ENCODE peak calls at places on chromosomes 5 and 9, in six cellular contexts. M, E, S, P, X and Y are unnamed samples.

GRCh38 chr9:126500600-126501382 is 112.9 kb upstream of the LMX1B start:
- DNase-seq in X (peak), M (peak), S (peak), P (peak), E (peak), Y (peak)

GRCh38 chr9:85212209-85212608 is 529.5 kb downstream of the AGTPBP1 start:
- DNase-seq in P (no peak), M (no peak), S (no peak), X (no peak), E (no peak), Y (no peak)

GRCh38 chr5:39274388-39275085 is 55.2 kb upstream of the FYB1 start:
- DNase-seq in P (no peak), M (no peak), E (no peak), S (no peak), X (no peak), Y (no peak)

GRCh38 chr5:151459680-151460079 is 12.3 kb downstream of the SLC36A1 start:
- DNase-seq in P (no peak), X (no peak), S (no peak), M (no peak), E (no peak), Y (no peak)

GRCh38 chr5:168943999-168944398 is 356.9 kb downstream of the SLIT3 start:
- DNase-seq in M (no peak), S (no peak), X (no peak), E (no peak), P (no peak), Y (no peak)

GRCh38 chr9:115234094-115234493 is 116.1 kb upstream of the TNC start:
- DNase-seq in E (no peak), P (no peak), X (no peak), M (no peak), S (no peak), Y (no peak)

GRCh38 chr5:81080809-81081460 is 120.8 kb downstream of the RASGRF2 start:
- DNase-seq in S (no peak), X (peak), P (no peak), M (no peak), E (no peak), Y (no peak)

GRCh38 chr9:93098236-93098946 is 2.4 kb downstream of the CARD19 start:
- DNase-seq in P (peak), X (peak), M (peak), S (peak), E (no peak), Y (peak)

GRCh38 chr5:144335561-144335960 is 164.9 kb downstream of the KCTD16 start:
- DNase-seq in S (no peak), E (no peak), M (no peak), P (no peak), X (no peak), Y (no peak)

GRCh38 chr9:117247271-117247670 is 167.6 kb downstream of the ASTN2 start:
- DNase-seq in E (no peak), P (no peak), X (no peak), M (no peak), S (no peak), Y (no peak)

GRCh38 chr5:160477266-160477970 is 55.8 kb downstream of the PTTG1 start:
- DNase-seq in S (no peak), P (no peak), X (no peak), E (no peak), M (no peak), Y (no peak)

GRCh38 chr5:10695055-10695649 is 65.9 kb downstream of the DAP start:
- DNase-seq in S (peak), E (no peak), X (peak), P (peak), M (peak), Y (peak)

GRCh38 chr9:10525972-10526371 is 86.8 kb downstream of the PTPRD start:
- DNase-seq in X (no peak), E (no peak), M (no peak), S (no peak), P (no peak), Y (no peak)

GRCh38 chr5:112975721-112976431 is 722 bp upstream of the DCP2 start:
- DNase-seq in E (no peak), P (no peak), S (no peak), X (no peak), M (no peak), Y (no peak)

GRCh38 chr5:38598994-38599611 is 42.7 kb upstream of the LIFR start:
- DNase-seq in S (no peak), M (no peak), E (no peak), P (no peak), X (no peak), Y (no peak)

GRCh38 chr9:93920401-93920800 is 34.8 kb downstream of the BARX1 start:
- DNase-seq in X (no peak), S (no peak), P (no peak), E (no peak), M (no peak), Y (no peak)

GRCh38 chr9:75461188-75461587 is 372.9 kb downstream of the OSTF1 start:
- DNase-seq in M (no peak), X (no peak), P (no peak), S (no peak), E (no peak), Y (no peak)

GRCh38 chr5:172795401-172795977 is 24.5 kb upstream of the DUSP1 start:
- DNase-seq in P (peak), E (no peak), S (peak), X (peak), M (peak), Y (peak)

GRCh38 chr5:86626149-86626548 is 8.4 kb downstream of the COX7C start:
- DNase-seq in E (no peak), P (no peak), S (no peak), M (no peak), X (no peak), Y (no peak)

DNA sequence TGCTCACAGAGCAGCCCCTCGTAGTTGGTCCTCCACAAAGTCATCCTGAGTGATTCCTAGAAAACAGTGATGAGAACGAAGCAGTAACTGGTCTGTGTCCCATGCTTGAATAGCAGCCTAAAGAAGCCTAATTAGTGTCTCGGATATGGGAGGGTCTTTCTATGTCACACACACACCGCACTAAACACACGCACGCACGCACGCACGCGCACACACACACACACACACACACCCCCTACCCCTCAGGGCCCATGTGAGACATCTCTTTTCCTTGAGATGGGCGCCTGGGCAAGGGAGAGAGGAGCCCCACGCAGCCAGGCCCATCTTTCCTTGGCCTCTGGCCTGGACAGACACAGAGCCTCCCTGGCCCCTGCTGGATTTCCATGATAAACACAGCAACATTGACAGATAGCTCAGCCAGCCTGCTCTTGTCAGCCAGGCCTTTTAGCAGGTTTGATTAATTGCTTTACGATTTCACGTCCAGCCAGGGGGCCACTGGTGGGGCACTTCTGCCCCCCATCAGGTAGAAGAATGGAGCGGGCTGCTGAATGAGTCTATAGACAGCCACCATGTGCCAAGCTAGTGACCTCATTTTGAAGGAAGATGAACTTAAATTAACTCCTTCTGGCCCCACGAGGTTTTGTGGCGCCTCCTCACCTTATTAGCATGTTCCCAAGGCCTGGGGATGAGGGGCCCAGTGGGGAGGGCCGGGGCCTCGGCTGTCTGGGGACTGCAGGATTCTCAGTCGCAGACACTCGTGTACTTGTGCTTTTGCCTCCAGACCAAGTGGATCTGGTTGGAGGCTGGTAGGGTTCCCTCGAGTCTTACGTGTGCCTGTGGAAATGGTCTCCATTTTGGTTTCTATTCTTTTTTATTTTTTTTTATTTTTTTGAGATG is 36.2 kb upstream of the PRDM12 start:
- DNase-seq in X (no peak), M (no peak), E (no peak), S (no peak), P (no peak), Y (no peak)
- H3K27ac ChIP-seq in X (no peak), M (no peak), E (no peak), S (no peak), P (no peak), Y (no peak)

DNA sequence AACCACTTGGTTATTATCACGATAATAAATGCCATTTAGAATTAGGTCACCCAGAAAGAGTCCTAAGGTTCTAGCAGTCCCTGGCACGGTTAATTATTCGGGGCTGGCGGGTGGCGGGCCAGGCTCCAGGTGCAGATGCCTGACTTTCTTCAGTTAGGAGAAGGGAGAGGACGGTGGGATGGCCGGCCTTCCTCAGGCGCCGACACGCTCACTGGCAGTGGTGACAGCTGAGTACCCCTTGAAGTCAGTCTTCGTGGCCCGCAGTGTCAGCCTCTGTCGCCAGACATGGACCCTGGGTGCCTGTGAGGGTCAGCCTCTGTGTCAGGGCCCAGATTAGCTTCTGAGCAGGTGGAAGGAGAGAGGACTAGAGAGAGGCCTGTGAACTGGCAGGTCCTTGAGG is 21.1 kb upstream of the EXOC3 start:
- DNase-seq in S (peak), P (no peak), X (no peak), E (no peak), M (no peak), Y (no peak)
- TF ChIP-seq POLR2A in S (no peak), P (no peak), X (no peak), E (no peak), M (no peak), Y (no peak)

GRCh38 chr5:43802651-43803050 is 199.7 kb downstream of the NNT start:
- DNase-seq in M (no peak), P (no peak), S (no peak), X (no peak), E (no peak), Y (no peak)
- H3K27ac ChIP-seq in M (no peak), P (no peak), S (no peak), X (no peak), E (no peak), Y (no peak)

DNA sequence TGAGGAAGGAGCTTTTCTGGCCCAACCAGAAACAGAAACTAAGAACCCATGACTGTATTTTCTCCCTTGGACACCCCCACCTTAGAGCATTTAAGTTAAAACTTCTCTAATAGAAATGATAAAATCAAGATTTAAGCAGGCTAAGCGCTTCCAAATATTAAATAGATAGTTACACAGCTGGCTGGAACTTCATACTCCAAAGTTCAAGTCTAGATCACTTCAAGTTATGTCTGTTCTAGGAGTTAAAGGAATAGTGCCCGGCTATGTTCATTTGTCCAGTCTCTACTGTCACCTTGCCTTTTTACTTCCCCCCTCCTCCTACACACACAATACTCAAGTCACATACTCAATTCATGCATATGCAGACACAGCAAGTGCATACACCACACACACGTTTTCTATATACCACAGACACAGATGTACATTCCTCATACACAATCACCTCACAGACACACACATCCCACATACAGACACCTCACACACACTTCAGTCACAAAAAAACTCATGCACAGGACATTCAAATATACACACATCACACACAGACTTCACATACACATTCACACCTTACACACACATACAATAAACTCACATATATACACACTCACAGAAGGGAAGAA is 237.7 kb downstream of the PDE4D start:
- DNase-seq in E (no peak), M (no peak), X (no peak), P (no peak), S (no peak), Y (no peak)
- TF ChIP-seq POLR2A in E (no peak), M (no peak), X (no peak), P (no peak), S (no peak), Y (no peak)

GRCh38 chr5:124654418-124654817 is 92.0 kb downstream of the ZNF608 start:
- DNase-seq in P (no peak), X (peak), E (no peak), S (no peak), M (no peak), Y (no peak)

GRCh38 chr5:124652892-124653441 is 93.5 kb downstream of the ZNF608 start:
- DNase-seq in E (no peak), S (no peak), P (no peak), M (no peak), X (no peak), Y (no peak)

GRCh38 chr5:124651663-124652513 is 94.6 kb downstream of the ZNF608 start:
- DNase-seq in X (peak), E (no peak), M (peak), P (peak), S (peak), Y (peak)

GRCh38 chr5:124650960-124651662 is 95.3 kb downstream of the ZNF608 start:
- DNase-seq in X (no peak), M (no peak), P (no peak), E (no peak), S (no peak), Y (no peak)

DNA sequence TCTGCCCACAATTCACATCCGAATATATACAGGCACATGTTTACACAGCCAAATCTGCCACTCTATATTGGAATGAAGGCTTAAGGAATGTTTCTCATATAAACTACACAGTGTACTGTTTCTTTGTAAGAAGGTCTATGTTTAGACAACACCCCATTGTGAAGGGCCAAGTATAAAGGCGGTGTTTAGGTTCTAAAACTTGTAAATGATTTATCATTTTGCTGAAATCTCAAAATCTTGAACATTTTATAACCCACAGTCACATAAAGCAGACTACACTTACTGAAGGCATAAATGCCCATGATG is 94.0 kb downstream of the ZNF608 start:
- DNase-seq in E (no peak), M (no peak), S (no peak), P (no peak), X (no peak), Y (no peak)
- H3K27ac ChIP-seq in E (no peak), M (no peak), S (peak), P (peak), X (no peak), Y (peak)

GRCh38 chr5:82820188-82820587 is 257.0 kb downstream of the TMEM167A start:
- DNase-seq in X (no peak), P (no peak), S (no peak), E (no peak), M (no peak), Y (no peak)
- TF ChIP-seq POLR2A in X (no peak), P (no peak), S (no peak), E (no peak), M (no peak), Y (no peak)

GRCh38 chr9:129137292-129138143 is 26.3 kb downstream of the PTPA start:
- DNase-seq in S (no peak), M (no peak), E (no peak), X (no peak), P (no peak), Y (no peak)

GRCh38 chr9:129138144-129138462 is 26.9 kb downstream of the PTPA start:
- DNase-seq in X (no peak), S (no peak), M (no peak), P (no peak), E (no peak), Y (no peak)

GRCh38 chr9:129136446-129137049 is 25.3 kb downstream of the PTPA start:
- DNase-seq in X (no peak), S (no peak), E (no peak), M (no peak), P (no peak), Y (no peak)

GRCh38 chr9:129133067-129133466 is 21.9 kb downstream of the PTPA start:
- DNase-seq in M (no peak), P (no peak), E (no peak), X (no peak), S (no peak), Y (no peak)

GRCh38 chr9:129135476-129135875 is 24.3 kb downstream of the PTPA start:
- DNase-seq in X (no peak), S (no peak), E (no peak), M (no peak), P (no peak), Y (no peak)
- H3K27ac ChIP-seq in X (no peak), S (no peak), E (no peak), M (no peak), P (no peak), Y (no peak)

GRCh38 chr9:5639816-5640215 is 10.9 kb downstream of the RIC1 start:
- DNase-seq in E (no peak), M (no peak), X (no peak), S (no peak), P (no peak), Y (no peak)
- TF ChIP-seq POLR2A in E (no peak), M (no peak), X (no peak), S (no peak), P (no peak), Y (no peak)

GRCh38 chr5:141824717-141825116 is 53.5 kb downstream of the PCDH1 start:
- DNase-seq in P (no peak), E (no peak), X (no peak), M (no peak), S (no peak), Y (no peak)
- H3K27ac ChIP-seq in P (no peak), E (no peak), X (no peak), M (no peak), S (peak), Y (no peak)

DNA sequence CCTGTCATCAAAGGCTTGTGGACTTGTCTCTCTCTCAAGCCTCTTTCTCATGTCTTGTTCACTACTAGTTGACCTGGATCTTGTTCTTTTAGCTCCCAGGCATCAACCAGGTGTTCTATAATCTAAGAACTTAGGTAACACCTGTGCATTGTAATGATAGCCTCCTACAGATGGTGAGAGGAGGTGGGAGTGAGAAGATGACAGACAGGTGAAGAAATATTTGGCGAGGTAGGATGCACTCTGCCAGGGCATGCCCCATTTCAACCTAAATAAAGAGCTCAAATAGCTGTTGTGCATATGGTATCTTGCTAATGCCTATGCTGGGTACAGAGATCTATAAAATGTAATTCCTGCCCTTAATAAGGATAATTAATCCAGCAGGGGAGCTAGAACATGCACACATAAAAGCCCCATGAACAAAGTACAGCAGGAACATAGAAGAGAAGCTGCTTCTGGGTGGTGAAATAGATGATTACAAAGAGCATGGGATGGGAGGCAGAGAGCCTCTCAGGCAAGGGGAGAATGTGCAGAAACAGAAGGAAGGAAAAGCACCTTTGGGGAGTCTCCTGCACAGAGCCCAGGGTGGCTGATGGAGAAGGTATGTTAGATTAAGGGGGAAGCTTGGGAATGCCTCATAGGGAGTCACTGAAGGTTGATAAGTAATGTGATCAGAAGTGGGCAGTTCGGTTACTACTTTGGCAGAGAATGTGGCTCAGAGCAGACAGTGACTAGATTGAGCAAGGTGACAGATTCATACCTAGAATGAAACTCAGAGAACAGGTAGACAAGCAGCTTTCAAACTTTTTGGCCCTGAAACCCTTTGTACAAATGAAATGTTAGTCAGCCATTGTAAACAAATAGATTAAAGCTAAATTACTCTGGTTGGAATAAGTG is 28.1 kb upstream of the PLIN2 start:
- DNase-seq in M (no peak), S (no peak), X (no peak), P (no peak), E (no peak), Y (no peak)
- TF ChIP-seq POLR2A in M (no peak), S (no peak), X (no peak), P (no peak), E (no peak), Y (no peak)